ENCODE peak calls at places on chromosomes 1 and 21, in seven cellular contexts. F is hepatocyte; B is effector memory CD4-positive, alpha-beta T cell; E is HAP-1; M is aorta; S is cardiac muscle cell; V is DND-41. R is an unnamed sample.
A peak's percentile ranks its signal among the peaks of the same experiment; 100 is the strongest.

GRCh38 chr1:153624965-153625611 is 2.2 kb downstream of the S100A13 start:
- DNase-seq in F (no peak), B (no peak), E (no peak), M (no peak), S (no peak), V (no peak), R (no peak)

GRCh38 chr1:14677291-14677690 is 78.8 kb downstream of the KAZN start:
- DNase-seq in F (no peak), B (no peak), E (no peak), M (no peak), S (no peak), V (no peak), R (no peak)

GRCh38 chr21:16192900-16193299 is 463.1 kb downstream of the USP25 start:
- DNase-seq in F (peak; percentile 24), B (no peak), E (no peak), M (no peak), S (peak; percentile 29), V (no peak), R (no peak)

GRCh38 chr1:5651027-5651410 is 341.2 kb downstream of the NPHP4 start:
- DNase-seq in F (no peak), B (no peak), E (no peak), M (no peak), S (no peak), V (no peak), R (no peak)

GRCh38 chr1:15411593-15412487 is 2.2 kb downstream of the EFHD2 start:
- DNase-seq in F (no peak), B (peak; percentile 59), E (no peak), M (peak; percentile 82), S (peak; percentile 40), V (peak; percentile 24), R (peak; percentile 59)

GRCh38 chr1:109089242-109090015 is 1.1 kb upstream of the TMEM167B start:
- DNase-seq in F (peak; percentile 53), B (no peak), E (peak; percentile 91), M (peak; percentile 57), S (peak; percentile 80), V (peak; percentile 64), R (no peak)

GRCh38 chr1:235646463-235646862 is 3.1 kb downstream of the GNG4 start:
- DNase-seq in F (no peak), B (no peak), E (no peak), M (no peak), S (no peak), V (no peak), R (no peak)

GRCh38 chr1:30140566-30140965 is 582.8 kb downstream of the MATN1 start:
- DNase-seq in F (no peak), B (no peak), E (no peak), M (no peak), S (no peak), V (no peak), R (no peak)

GRCh38 chr1:174174461-174175329 is 15.4 kb downstream of the RABGAP1L start:
- DNase-seq in F (peak; percentile 49), B (no peak), E (no peak), M (no peak), S (no peak), V (no peak), R (no peak)

GRCh38 chr1:201551877-201552731 is 13.2 kb downstream of the NAV1 start:
- DNase-seq in F (no peak), B (no peak), E (no peak), M (no peak), S (peak; percentile 58), V (no peak), R (no peak)
- H3K4me1 ChIP-seq in F (no peaks in the 10 kb centered on the region), B (no peaks in the 10 kb centered on the region), E (no peaks in the 10 kb centered on the region), M (no peaks in the 10 kb centered on the region), S (peaks cover 9% of the 10 kb centered on the region), V (no peaks in the 10 kb centered on the region), R (no peaks in the 10 kb centered on the region)

DNA sequence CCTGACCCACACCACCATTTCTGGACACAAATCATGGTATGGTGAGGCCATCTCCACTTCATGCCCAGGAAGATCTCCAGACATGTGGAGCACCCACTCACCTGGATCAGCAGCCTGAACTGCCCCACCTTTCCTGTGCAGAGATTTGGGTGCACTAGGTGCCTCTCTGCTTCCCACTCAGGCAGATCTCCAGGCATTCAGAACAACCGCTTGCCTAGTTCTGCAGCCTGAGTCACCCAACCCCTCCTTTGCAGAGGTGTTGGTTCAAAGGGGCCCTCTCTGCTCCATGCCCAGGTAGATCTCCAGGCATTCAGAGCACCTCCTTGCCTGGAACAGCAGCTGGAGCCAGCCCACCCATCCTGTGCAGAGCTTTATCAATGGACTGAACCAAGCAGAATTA is 620.8 kb downstream of the LRRIQ3 start:
- DNase-seq in F (no peak), B (no peak), E (no peak), M (no peak), S (no peak), V (no peak), R (no peak)
- H3K4me1 ChIP-seq in F (no peaks in the 10 kb centered on the region), B (no peaks in the 10 kb centered on the region), E (no peaks in the 10 kb centered on the region), M (no peaks in the 10 kb centered on the region), S (no peaks in the 10 kb centered on the region), V (peaks cover 4% of the 10 kb centered on the region), R (no peaks in the 10 kb centered on the region)

DNA sequence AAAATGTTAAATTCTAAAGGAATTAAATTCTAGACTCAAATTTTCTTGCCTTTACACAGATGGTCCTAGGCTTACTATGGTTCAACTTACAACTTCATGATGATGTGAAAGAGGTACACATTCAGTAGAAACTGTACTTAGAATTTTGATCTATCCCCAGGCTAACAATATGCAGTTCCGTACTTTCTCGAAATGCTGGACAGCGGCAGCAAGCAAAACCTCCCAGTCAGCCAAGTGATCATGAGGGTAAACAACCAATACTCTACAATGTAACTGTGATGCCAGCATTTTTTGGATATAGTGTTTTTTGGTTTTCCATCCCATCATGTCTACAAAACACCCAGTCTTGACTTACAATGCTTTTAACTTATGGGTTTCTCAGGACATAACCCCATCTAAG is 25.7 kb downstream of the VAV3 start:
- DNase-seq in F (no peak), B (no peak), E (no peak), M (no peak), S (no peak), V (no peak), R (no peak)
- H3K4me1 ChIP-seq in F (no peaks in the 10 kb centered on the region), B (peaks cover 4% of the 10 kb centered on the region), E (no peaks in the 10 kb centered on the region), M (no peaks in the 10 kb centered on the region), S (no peaks in the 10 kb centered on the region), V (peaks cover 60% of the 10 kb centered on the region), R (peaks cover 35% of the 10 kb centered on the region)

DNA sequence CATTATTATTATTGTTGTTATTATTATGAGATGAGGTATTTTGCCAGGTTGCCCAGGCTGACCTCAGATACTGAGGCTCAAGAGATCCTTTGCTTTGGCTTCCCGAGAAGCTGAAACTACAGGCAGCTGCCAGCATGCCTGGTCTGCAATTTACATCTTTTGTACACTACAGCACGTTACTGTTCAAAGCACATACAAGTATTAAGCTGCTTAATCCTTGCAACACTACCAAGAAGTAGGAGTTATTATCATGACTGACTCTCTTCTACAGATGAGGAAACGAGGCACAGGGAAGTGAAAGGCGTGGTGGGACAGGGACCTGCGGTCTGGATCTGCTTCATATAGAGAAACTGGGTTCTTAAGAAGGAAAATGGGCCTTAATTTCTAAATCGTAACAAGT is 11.6 kb downstream of the ERG start:
- DNase-seq in F (no peak), B (no peak), E (no peak), M (no peak), S (no peak), V (no peak), R (no peak)
- H3K4me1 ChIP-seq in F (peaks cover 17% of the 10 kb centered on the region), B (no peaks in the 10 kb centered on the region), E (no peaks in the 10 kb centered on the region), M (peaks cover 5% of the 10 kb centered on the region), S (peaks cover 13% of the 10 kb centered on the region), V (no peaks in the 10 kb centered on the region), R (no peaks in the 10 kb centered on the region)

GRCh38 chr1:156803086-156803851 is 13.4 kb downstream of the SH2D2A start:
- DNase-seq in F (no peak), B (no peak), E (no peak), M (no peak), S (no peak), V (no peak), R (no peak)
- H3K4me1 ChIP-seq in F (peaks cover 12% of the 10 kb centered on the region), B (peaks cover 26% of the 10 kb centered on the region), E (no peaks in the 10 kb centered on the region), M (no peaks in the 10 kb centered on the region), S (peaks cover 14% of the 10 kb centered on the region), V (no peaks in the 10 kb centered on the region), R (peaks cover 11% of the 10 kb centered on the region)

GRCh38 chr1:212291505-212292134 is 6.4 kb downstream of the PPP2R5A start:
- DNase-seq in F (peak; percentile 71), B (no peak), E (peak; percentile 71), M (no peak), S (peak; percentile 70), V (peak; percentile 35), R (no peak)

GRCh38 chr1:212290608-212291007 is 5.4 kb downstream of the PPP2R5A start:
- DNase-seq in F (no peak), B (no peak), E (peak; percentile 67), M (no peak), S (no peak), V (no peak), R (no peak)

GRCh38 chr1:212287261-212287895 is 2.2 kb downstream of the PPP2R5A start:
- DNase-seq in F (no peak), B (no peak), E (no peak), M (no peak), S (no peak), V (no peak), R (no peak)

GRCh38 chr1:212288614-212289013 is 3.4 kb downstream of the PPP2R5A start:
- DNase-seq in F (no peak), B (no peak), E (no peak), M (no peak), S (peak; percentile 59), V (no peak), R (no peak)

DNA sequence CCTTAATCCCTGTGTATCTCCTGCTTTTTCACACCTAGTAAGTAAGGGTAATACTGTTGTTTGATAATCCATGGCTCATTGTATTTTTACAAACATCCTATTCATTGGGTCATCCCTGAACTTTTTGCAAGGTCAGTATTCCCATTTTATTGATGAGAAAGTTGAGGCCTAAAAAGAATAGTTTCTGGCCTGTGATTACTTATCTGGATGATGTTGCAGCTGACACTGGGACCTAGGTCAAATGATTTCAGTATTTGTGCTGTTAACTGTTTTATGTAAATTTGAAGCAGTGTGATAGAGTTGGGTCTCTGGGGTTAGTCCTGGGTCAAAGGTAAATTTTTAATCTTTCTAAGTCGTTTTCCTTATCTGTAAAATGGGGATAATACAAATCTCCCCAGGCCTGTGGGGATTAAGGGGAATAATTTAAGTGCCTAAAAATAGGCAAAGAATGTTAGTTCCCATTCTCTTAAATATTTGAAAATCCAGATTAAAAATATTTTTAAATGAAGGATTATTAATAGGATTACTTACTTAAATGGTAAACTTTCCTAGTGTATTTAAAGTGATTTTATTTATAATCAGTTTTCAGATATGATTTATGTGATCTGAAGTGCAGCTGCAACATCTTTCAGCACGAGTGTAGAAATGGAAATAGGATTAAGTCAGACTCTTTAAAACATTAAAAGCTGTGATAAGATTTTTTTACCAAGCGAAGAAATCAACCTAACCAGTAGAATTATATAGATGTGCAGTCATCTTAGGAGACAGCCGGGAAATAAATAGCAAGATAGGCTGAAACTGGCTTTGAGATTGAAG is 4.3 kb downstream of the PPP2R5A start:
- DNase-seq in F (no peak), B (no peak), E (no peak), M (no peak), S (no peak), V (no peak), R (no peak)
- H3K4me1 ChIP-seq in F (peaks cover 28% of the 10 kb centered on the region), B (peaks cover 34% of the 10 kb centered on the region), E (peaks cover 22% of the 10 kb centered on the region), M (peaks cover 2% of the 10 kb centered on the region), S (peaks cover 28% of the 10 kb centered on the region), V (peaks cover 56% of the 10 kb centered on the region), R (peaks cover 64% of the 10 kb centered on the region)

R was measured in CD8-positive, alpha-beta memory T cell.